ENCODE peak calls at places on chromosome 12, in six cellular contexts. Q is HTR-8/SVneo, Y is foreskin fibroblast, K is fibroblast of lung, G is astrocyte of the spinal cord, A is RKO. W is an unnamed sample.

GRCh38 chr12:27424631-27425230 is 21.8 kb upstream of the SMCO2 start:
- DNase-seq in Y (peak; percentile 73), K (peak; percentile 80), A (peak; percentile 74), Q (no peak), G (peak; percentile 75), W (no peak)

GRCh38 chr12:386651-387050 is 2.5 kb downstream of the KDM5A start:
- DNase-seq in Q (no peak), Y (peak; percentile 13), A (peak; percentile 68), G (peak; percentile 43), K (peak; percentile 25), W (no peak)

GRCh38 chr12:105324704-105325103 is 5.8 kb upstream of the C12orf75 start:
- DNase-seq in Y (no peak), A (no peak), K (no peak), G (no peak), Q (no peak), W (no peak)

GRCh38 chr12:6465467-6466183 is 4.9 kb downstream of the VAMP1 start:
- DNase-seq in Y (peak; percentile 84), Q (peak; percentile 82), G (peak; percentile 70), K (peak; percentile 85), A (peak; percentile 79), W (no peak)

GRCh38 chr12:53252349-53252916 is 15.7 kb upstream of the ESPL1 start:
- DNase-seq in K (no peak), G (no peak), Q (no peak), A (peak; percentile 31), Y (no peak), W (no peak)

GRCh38 chr12:102526701-102527100 is 46.3 kb upstream of the IGF1 start:
- DNase-seq in Q (no peak), Y (peak; percentile 52), K (peak; percentile 38), G (no peak), A (no peak), W (no peak)

GRCh38 chr12:110042260-110042659 is 6.1 kb downstream of the C12orf76 start:
- DNase-seq in A (no peak), Q (no peak), Y (no peak), G (no peak), K (no peak), W (no peak)

GRCh38 chr12:122835693-122836026 is 403 bp downstream of the HIP1R start:
- DNase-seq in Y (peak; percentile 58), A (no peak), G (no peak), Q (no peak), K (no peak), W (peak; percentile 72)

GRCh38 chr12:64612843-64613242 is 2.5 kb downstream of the RASSF3 start:
- DNase-seq in K (no peak), A (no peak), Y (no peak), Q (no peak), G (no peak), W (no peak)

GRCh38 chr12:14066021-14066420 is 84.6 kb upstream of the GRIN2B start:
- DNase-seq in G (no peak), Q (no peak), A (no peak), K (no peak), Y (no peak), W (no peak)

GRCh38 chr12:131493068-131493826 is 217.6 kb upstream of the SFSWAP start:
- DNase-seq in G (no peak), A (no peak), Q (no peak), K (no peak), Y (no peak), W (no peak)

GRCh38 chr12:41510470-41510869 is 322.4 kb downstream of the PDZRN4 start:
- DNase-seq in Q (no peak), G (no peak), K (no peak), Y (no peak), A (no peak), W (no peak)

GRCh38 chr12:66620703-66621102 is 58.2 kb downstream of the GRIP1 start:
- DNase-seq in K (no peak), G (no peak), Y (no peak), Q (no peak), A (no peak), W (no peak)

GRCh38 chr12:2543801-2544200 is 251.0 kb upstream of the FKBP4 start:
- DNase-seq in Q (no peak), G (no peak), K (no peak), A (no peak), Y (no peak), W (no peak)

GRCh38 chr12:98373019-98373554 is 142.3 kb upstream of the TMPO start:
- DNase-seq in Q (peak; percentile 33), A (peak; percentile 50), K (peak; percentile 58), Y (peak; percentile 48), G (peak; percentile 56), W (no peak)

GRCh38 chr12:14772946-14773345 is 30.3 kb downstream of the WBP11 start:
- DNase-seq in Q (no peak), K (no peak), A (no peak), G (no peak), Y (no peak), W (no peak)

GRCh38 chr12:89384050-89384749 is 31.9 kb upstream of the DUSP6 start:
- DNase-seq in Y (peak; percentile 96), K (peak; percentile 93), Q (peak; percentile 57), A (no peak), G (peak; percentile 82), W (no peak)

GRCh38 chr12:54128466-54128865 is 60.3 kb downstream of the SMUG1 start:
- DNase-seq in Y (no peak), Q (no peak), A (no peak), K (no peak), G (no peak), W (no peak)

GRCh38 chr12:117494833-117495714 is 133.6 kb upstream of the NOS1 start:
- DNase-seq in A (no peak), K (no peak), Q (no peak), Y (no peak), G (no peak), W (no peak)

GRCh38 chr12:91414147-91414546 is 231.5 kb upstream of the DCN start:
- DNase-seq in K (peak; percentile 81), Q (no peak), A (no peak), G (no peak), Y (peak; percentile 47), W (no peak)

GRCh38 chr12:10016881-10017280 is 6.5 kb downstream of the CLEC12B start:
- DNase-seq in A (no peak), Y (peak; percentile 2), Q (peak; percentile 19), K (peak; percentile 5), G (no peak), W (no peak)

GRCh38 chr12:121779422-121779895 is 14.0 kb downstream of the RHOF start:
- DNase-seq in K (no peak), G (no peak), Y (no peak), Q (no peak), A (no peak), W (no peak)

GRCh38 chr12:64083285-64084210 is 138.5 kb downstream of the KICS2 start:
- DNase-seq in Q (peak; percentile 59), K (peak; percentile 97), A (no peak), Y (peak; percentile 96), G (peak; percentile 91), W (no peak)

GRCh38 chr12:60176891-60177290 is 581.1 kb downstream of the SLC16A7 start:
- DNase-seq in Y (no peak), G (no peak), Q (no peak), K (no peak), A (no peak), W (no peak)

GRCh38 chr12:128973883-128974681 is 120.8 kb downstream of the GLT1D1 start:
- DNase-seq in Y (no peak), A (no peak), Q (no peak), G (no peak), K (no peak), W (no peak)

GRCh38 chr12:100672075-100672592 is 98.7 kb downstream of the GAS2L3 start:
- DNase-seq in Y (no peak), K (no peak), Q (peak; percentile 27), A (peak; percentile 8), G (no peak), W (no peak)

GRCh38 chr12:107461222-107461980 is 224.2 kb upstream of the PWP1 start:
- DNase-seq in G (peak; percentile 93), Q (no peak), A (peak; percentile 11), K (peak; percentile 56), Y (peak; percentile 80), W (no peak)

GRCh38 chr12:52335598-52336262 is 14.5 kb upstream of the KRT83 start:
- DNase-seq in Q (no peak), G (no peak), Y (no peak), K (no peak), A (no peak), W (no peak)

GRCh38 chr12:1533602-1534304 is 60.6 kb downstream of the FBXL14 start:
- DNase-seq in Q (no peak), Y (peak; percentile 31), G (peak; percentile 80), K (no peak), A (no peak), W (no peak)

GRCh38 chr12:25840678-25841077 is 117.8 kb upstream of the RASSF8 start:
- DNase-seq in Y (peak; percentile 69), A (no peak), K (peak; percentile 70), G (peak; percentile 82), Q (no peak), W (no peak)

GRCh38 chr12:47361389-47362031 is 281.8 kb upstream of the AMIGO2 start:
- DNase-seq in G (no peak), K (no peak), A (no peak), Y (no peak), Q (no peak), W (no peak)

GRCh38 chr12:78338054-78338785 is 507.5 kb downstream of the NAV3 start:
- DNase-seq in Y (no peak), Q (no peak), A (no peak), K (peak; percentile 39), G (no peak), W (no peak)

GRCh38 chr12:2166696-2167095 is 113.9 kb downstream of the CACNA1C start:
- DNase-seq in A (no peak), Q (no peak), Y (no peak), G (no peak), K (no peak), W (no peak)

GRCh38 chr12:121802843-121803698 is 738 bp upstream of the SETD1B start:
- DNase-seq in Y (peak; percentile 98), G (peak; percentile 98), A (peak; percentile 97), K (peak; percentile 98), Q (peak; percentile 93), W (peak; percentile 98)

GRCh38 chr12:68175566-68176033 is 16.1 kb upstream of the IFNG start:
- DNase-seq in K (no peak), Y (no peak), A (no peak), Q (no peak), G (no peak), W (no peak)

GRCh38 chr12:62724947-62725447 is 210.0 kb downstream of the PPM1H start:
- DNase-seq in G (peak; percentile 92), A (peak; percentile 100), K (peak; percentile 92), Y (peak; percentile 97), Q (peak; percentile 71), W (no peak)

GRCh38 chr12:31897791-31898503 is 61.3 kb upstream of the RESF1 start:
- DNase-seq in K (no peak), G (peak; percentile 28), Y (peak; percentile 19), Q (peak; percentile 22), A (no peak), W (no peak)